ENCODE peak calls at places on chromosome 5, in eight cellular contexts. S, L, T, G, O, M, E and J are unnamed samples.

GRCh38 chr5:27639005-27639612 is 600.7 kb upstream of the CDH9 start:
- DNase-seq in S (no peak), L (no peak), T (no peak), G (no peak), O (no peak), M (no peak), E (no peak), J (no peak)

GRCh38 chr5:152592416-152592815 is 187.3 kb upstream of the NMUR2 start:
- DNase-seq in S (no peak), L (no peak), T (no peak), G (no peak), O (no peak), M (peak; percentile 3), E (no peak), J (no peak)

GRCh38 chr5:32100230-32100629 is 73.9 kb downstream of the GOLPH3 start:
- DNase-seq in S (no peak), L (no peak), T (no peak), G (no peak), O (no peak), M (no peak), E (no peak), J (no peak)

GRCh38 chr5:56055287-56055686 is 60.5 kb upstream of the IL6ST start:
- DNase-seq in S (no peak), L (no peak), T (no peak), G (no peak), O (no peak), M (no peak), E (no peak), J (no peak)

GRCh38 chr5:168370826-168371225 is 79.4 kb downstream of the WWC1 start:
- DNase-seq in S (no peak), L (no peak), T (no peak), G (no peak), O (no peak), M (no peak), E (no peak), J (no peak)

GRCh38 chr5:103404483-103404882 is 145.9 kb downstream of the MACIR start:
- DNase-seq in S (no peak), L (no peak), T (no peak), G (no peak), O (no peak), M (no peak), E (no peak), J (no peak)

GRCh38 chr5:127046343-127047072 is 16.1 kb upstream of the MARCHF3 start:
- DNase-seq in S (no peak), L (no peak), T (no peak), G (no peak), O (no peak), M (no peak), E (no peak), J (no peak)

GRCh38 chr5:154588091-154588762 is 110.2 kb upstream of the HAND1 start:
- DNase-seq in S (no peak), L (no peak), T (no peak), G (no peak), O (no peak), M (no peak), E (no peak), J (no peak)

GRCh38 chr5:159826351-159827222 is 89.7 kb upstream of the ADRA1B start:
- DNase-seq in S (peak; percentile 87), L (no peak), T (peak; percentile 34), G (no peak), O (no peak), M (peak; percentile 88), E (no peak), J (no peak)

GRCh38 chr5:175223336-175223735 is 220.6 kb downstream of the DRD1 start:
- DNase-seq in S (no peak), L (no peak), T (no peak), G (no peak), O (no peak), M (no peak), E (no peak), J (no peak)

GRCh38 chr5:118243613-118244012 is 744.7 kb downstream of the DTWD2 start:
- DNase-seq in S (no peak), L (no peak), T (no peak), G (no peak), O (no peak), M (no peak), E (no peak), J (no peak)

GRCh38 chr5:74938250-74938649 is 72.1 kb upstream of the FAM169A start:
- DNase-seq in S (no peak), L (no peak), T (no peak), G (no peak), O (no peak), M (no peak), E (no peak), J (no peak)

GRCh38 chr5:36156619-36157018 is 4.7 kb downstream of the SKP2 start:
- DNase-seq in S (no peak), L (no peak), T (no peak), G (no peak), O (no peak), M (peak; percentile 53), E (no peak), J (no peak)

GRCh38 chr5:143026380-143026779 is 256.2 kb downstream of the ARHGAP26 start:
- DNase-seq in S (no peak), L (no peak), T (no peak), G (no peak), O (no peak), M (no peak), E (no peak), J (no peak)

GRCh38 chr5:73321757-73322452 is 126.7 kb downstream of the FOXD1 start:
- DNase-seq in S (no peak), L (no peak), T (no peak), G (no peak), O (no peak), M (peak; percentile 100), E (no peak), J (no peak)

GRCh38 chr5:6348476-6349000 is 29.8 kb downstream of the MED10 start:
- DNase-seq in S (no peak), L (no peak), T (no peak), G (no peak), O (no peak), M (no peak), E (no peak), J (no peak)

GRCh38 chr5:162289489-162289888 is 221.9 kb downstream of the GABRG2 start:
- DNase-seq in S (no peak), L (no peak), T (no peak), G (no peak), O (no peak), M (peak; percentile 36), E (no peak), J (no peak)